ENCODE peak calls at places on chromosomes 5 and 9, in ten cellular contexts. V, P, C, O, X, Q, U, M, F and Y are unnamed samples.

GRCh38 chr5:52710972-52711596 is 76.6 kb upstream of the ITGA1 start:
- DNase-seq in V (no peak), P (no peak), C (no peak), O (no peak), X (no peak), Q (no peak), U (no peak), M (no peak), F (peak), Y (no peak)

GRCh38 chr5:56161927-56162326 is 71.2 kb downstream of the ANKRD55 start:
- DNase-seq in V (no peak), P (no peak), C (no peak), O (no peak), X (no peak), Q (no peak), U (no peak), M (no peak), F (no peak), Y (no peak)

GRCh38 chr9:100472725-100473261 is at the start of gene TMEFF1:
- DNase-seq in V (peak), P (peak), C (peak), O (peak), X (peak), Q (peak), U (peak), M (peak), F (peak), Y (peak)

GRCh38 chr9:88820055-88820454 is 171.2 kb upstream of the S1PR3 start:
- DNase-seq in V (no peak), P (no peak), C (no peak), O (no peak), X (no peak), Q (no peak), U (no peak), M (no peak), F (no peak), Y (no peak)

GRCh38 chr5:114018178-114018577 is 343.7 kb upstream of the KCNN2 start:
- DNase-seq in V (peak), P (peak), C (no peak), O (no peak), X (no peak), Q (no peak), U (peak), M (no peak), F (no peak), Y (peak)

GRCh38 chr5:132225165-132226032 is 2.3 kb downstream of the P4HA2 start:
- DNase-seq in V (no peak), P (peak), C (no peak), O (no peak), X (peak), Q (peak), U (peak), M (peak), F (peak), Y (no peak)

GRCh38 chr9:120257483-120257882 is 322.5 kb downstream of the CDK5RAP2 start:
- DNase-seq in V (no peak), P (no peak), C (no peak), O (no peak), X (no peak), Q (no peak), U (no peak), M (no peak), F (peak), Y (no peak)

GRCh38 chr5:133122711-133123110 is 70.9 kb downstream of the HSPA4 start:
- DNase-seq in V (no peak), P (no peak), C (no peak), O (no peak), X (no peak), Q (no peak), U (no peak), M (no peak), F (no peak), Y (no peak)

GRCh38 chr5:42461507-42461906 is 38.3 kb downstream of the GHR start:
- DNase-seq in V (no peak), P (no peak), C (no peak), O (no peak), X (no peak), Q (no peak), U (no peak), M (no peak), F (no peak), Y (no peak)

GRCh38 chr9:134341929-134342745 is 15.9 kb downstream of the RXRA start:
- DNase-seq in V (no peak), P (no peak), C (no peak), O (no peak), X (no peak), Q (no peak), U (no peak), M (no peak), F (no peak), Y (no peak)

GRCh38 chr9:133282454-133283238 is 7.6 kb upstream of the ABO start:
- DNase-seq in V (no peak), P (no peak), C (no peak), O (no peak), X (peak), Q (no peak), U (no peak), M (no peak), F (no peak), Y (no peak)

GRCh38 chr5:107917983-107918382 is 247.2 kb upstream of the EFNA5 start:
- DNase-seq in V (no peak), P (no peak), C (no peak), O (no peak), X (no peak), Q (no peak), U (no peak), M (no peak), F (no peak), Y (no peak)

GRCh38 chr5:56649569-56649968 is 165.8 kb upstream of the MAP3K1 start:
- DNase-seq in V (no peak), P (no peak), C (no peak), O (no peak), X (no peak), Q (no peak), U (no peak), M (no peak), F (no peak), Y (no peak)

GRCh38 chr9:126517751-126518261 is 95.9 kb upstream of the LMX1B start:
- DNase-seq in V (no peak), P (no peak), C (no peak), O (no peak), X (no peak), Q (no peak), U (peak), M (no peak), F (no peak), Y (no peak)

GRCh38 chr9:17906841-17907779 is 328.2 kb downstream of the SH3GL2 start:
- DNase-seq in V (no peak), P (no peak), C (peak), O (no peak), X (peak), Q (no peak), U (peak), M (no peak), F (no peak), Y (no peak)

GRCh38 chr5:67381240-67381875 is 184.8 kb upstream of the CD180 start:
- DNase-seq in V (no peak), P (peak), C (no peak), O (no peak), X (no peak), Q (no peak), U (no peak), M (no peak), F (no peak), Y (no peak)

GRCh38 chr9:129231022-129231739 is 53.1 kb upstream of the IER5L start:
- DNase-seq in V (no peak), P (no peak), C (no peak), O (no peak), X (no peak), Q (no peak), U (no peak), M (no peak), F (no peak), Y (no peak)

GRCh38 chr5:158958048-158958994 is 141.4 kb downstream of the EBF1 start:
- DNase-seq in V (no peak), P (no peak), C (no peak), O (no peak), X (no peak), Q (no peak), U (no peak), M (no peak), F (no peak), Y (no peak)

GRCh38 chr9:35687306-35687705 is 2.4 kb downstream of the TPM2 start:
- DNase-seq in V (no peak), P (no peak), C (no peak), O (no peak), X (no peak), Q (no peak), U (no peak), M (no peak), F (no peak), Y (no peak)

GRCh38 chr5:1479581-1480188 is 34.4 kb upstream of the SLC6A3 start:
- DNase-seq in V (no peak), P (no peak), C (peak), O (no peak), X (peak), Q (no peak), U (peak), M (peak), F (peak), Y (peak)

GRCh38 chr5:169798438-169798837 is 161.4 kb downstream of the DOCK2 start:
- DNase-seq in V (no peak), P (no peak), C (no peak), O (no peak), X (no peak), Q (no peak), U (no peak), M (no peak), F (no peak), Y (no peak)

GRCh38 chr9:124272118-124272517 is 14.4 kb downstream of the NEK6 start:
- DNase-seq in V (no peak), P (no peak), C (no peak), O (no peak), X (no peak), Q (no peak), U (peak), M (no peak), F (no peak), Y (no peak)

GRCh38 chr5:93681432-93681831 is 60.0 kb downstream of the POU5F2 start:
- DNase-seq in V (no peak), P (no peak), C (no peak), O (no peak), X (no peak), Q (no peak), U (no peak), M (no peak), F (peak), Y (no peak)

GRCh38 chr9:33142531-33142930 is 24.6 kb downstream of the B4GALT1 start:
- DNase-seq in V (no peak), P (no peak), C (no peak), O (no peak), X (no peak), Q (no peak), U (no peak), M (no peak), F (no peak), Y (no peak)

GRCh38 chr5:178415353-178415752 is 174.8 kb downstream of the COL23A1 start:
- DNase-seq in V (no peak), P (no peak), C (no peak), O (no peak), X (no peak), Q (no peak), U (no peak), M (no peak), F (no peak), Y (no peak)

GRCh38 chr5:1763960-1764605 is 35.6 kb downstream of the MRPL36 start:
- DNase-seq in V (no peak), P (no peak), C (peak), O (no peak), X (no peak), Q (no peak), U (no peak), M (no peak), F (no peak), Y (no peak)

GRCh38 chr9:88378317-88378716 is 9.9 kb upstream of the SPIN1 start:
- DNase-seq in V (no peak), P (no peak), C (no peak), O (no peak), X (no peak), Q (no peak), U (no peak), M (no peak), F (peak), Y (no peak)

GRCh38 chr9:127676636-127677035 is 30.2 kb upstream of the CFAP157 start:
- DNase-seq in V (no peak), P (no peak), C (no peak), O (no peak), X (no peak), Q (no peak), U (no peak), M (no peak), F (no peak), Y (no peak)

GRCh38 chr9:84705128-84705527 is 35.6 kb downstream of the NTRK2 start:
- DNase-seq in V (no peak), P (no peak), C (no peak), O (no peak), X (no peak), Q (no peak), U (no peak), M (no peak), F (no peak), Y (no peak)

GRCh38 chr9:19431361-19432171 is 22.8 kb downstream of the ACER2 start:
- DNase-seq in V (no peak), P (no peak), C (peak), O (no peak), X (no peak), Q (no peak), U (no peak), M (no peak), F (no peak), Y (peak)

GRCh38 chr5:109439593-109439992 is 29.8 kb upstream of the PJA2 start:
- DNase-seq in V (no peak), P (no peak), C (no peak), O (no peak), X (no peak), Q (no peak), U (no peak), M (no peak), F (no peak), Y (no peak)

GRCh38 chr5:95595289-95595931 is 24.5 kb upstream of the GPR150 start:
- DNase-seq in V (no peak), P (no peak), C (no peak), O (no peak), X (no peak), Q (no peak), U (no peak), M (no peak), F (no peak), Y (no peak)

GRCh38 chr9:121773286-121773953 is 122.0 kb downstream of the DAB2IP start:
- DNase-seq in V (no peak), P (no peak), C (peak), O (no peak), X (no peak), Q (no peak), U (no peak), M (no peak), F (no peak), Y (no peak)

GRCh38 chr5:113489299-113489698 is 1.0 kb upstream of the MCC start:
- DNase-seq in V (no peak), P (no peak), C (no peak), O (no peak), X (no peak), Q (no peak), U (no peak), M (no peak), F (peak), Y (no peak)

GRCh38 chr9:125272697-125273096 is 11.1 kb downstream of the GAPVD1 start:
- DNase-seq in V (no peak), P (no peak), C (no peak), O (no peak), X (no peak), Q (no peak), U (no peak), M (no peak), F (peak), Y (peak)

GRCh38 chr5:156670615-156671014 is 179.5 kb upstream of the PPP1R2B start:
- DNase-seq in V (no peak), P (no peak), C (no peak), O (no peak), X (no peak), Q (no peak), U (no peak), M (no peak), F (no peak), Y (no peak)

GRCh38 chr5:1200495-1201326 is 684 bp upstream of the SLC6A19 start:
- DNase-seq in V (no peak), P (no peak), C (peak), O (no peak), X (no peak), Q (no peak), U (no peak), M (no peak), F (no peak), Y (no peak)

GRCh38 chr5:93595420-93596136 is 12.6 kb downstream of the NR2F1 start:
- DNase-seq in V (no peak), P (peak), C (no peak), O (no peak), X (no peak), Q (no peak), U (no peak), M (no peak), F (no peak), Y (no peak)

GRCh38 chr5:31738199-31738598 is 99.3 kb downstream of the PDZD2 start:
- DNase-seq in V (no peak), P (no peak), C (no peak), O (no peak), X (no peak), Q (no peak), U (no peak), M (no peak), F (no peak), Y (no peak)

GRCh38 chr9:125822902-125823301 is 75.7 kb downstream of the PBX3 start:
- DNase-seq in V (no peak), P (no peak), C (no peak), O (no peak), X (no peak), Q (no peak), U (no peak), M (no peak), F (no peak), Y (no peak)